ENCODE peak calls at places on chromosomes 4 and X, in seven cellular contexts. U is tibial artery, B is tibial nerve, L is HCT116, K is A673, H is right atrium auricular region, I is GM23248. V is an unnamed sample.

GRCh38 chr4:49032440-49033161 is 46.5 kb downstream of the CWH43 start:
- DNase-seq in K (peak), B (no peak), U (no peak), L (peak), I (peak), H (no peak), V (peak)

GRCh38 chr4:39004818-39005217 is 27.4 kb downstream of the TMEM156 start:
- DNase-seq in K (no peak), I (no peak), B (no peak), H (no peak), L (no peak), U (no peak), V (no peak)

GRCh38 chrX:119758682-119759332 is 419 bp downstream of the SOWAHD start:
- DNase-seq in H (no peak), U (no peak), B (no peak), L (no peak), K (peak), I (peak), V (no peak)

GRCh38 chr4:184450045-184450444 is 24.3 kb downstream of the IRF2 start:
- DNase-seq in L (no peak), I (peak), K (peak), B (no peak), U (no peak), H (no peak), V (no peak)

GRCh38 chr4:156764145-156764544 is 207.5 kb downstream of the PDGFC start:
- DNase-seq in B (no peak), I (peak), L (no peak), U (no peak), K (peak), H (no peak), V (no peak)

GRCh38 chrX:115318139-115318538 is 28.6 kb downstream of the LUZP4 start:
- DNase-seq in U (no peak), I (no peak), L (no peak), B (no peak), K (no peak), H (no peak), V (no peak)

GRCh38 chrX:9341305-9342201 is 123.3 kb upstream of the TBL1X start:
- DNase-seq in H (peak), U (peak), I (peak), K (peak), L (no peak), B (peak), V (no peak)

GRCh38 chr4:127214936-127215335 is 417.8 kb upstream of the INTU start:
- DNase-seq in U (no peak), B (no peak), K (no peak), I (no peak), H (no peak), L (no peak), V (no peak)

GRCh38 chr4:76830612-76831474 is 67.1 kb downstream of the SOWAHB start:
- DNase-seq in K (no peak), H (peak), U (peak), B (peak), I (peak), L (peak), V (no peak)

GRCh38 chr4:61149278-61149677 is 50.8 kb upstream of the ADGRL3 start:
- DNase-seq in H (no peak), L (no peak), U (no peak), B (no peak), I (no peak), K (no peak), V (no peak)

GRCh38 chr4:123811763-123812390 is 415.3 kb downstream of the SPRY1 start:
- DNase-seq in H (no peak), B (no peak), I (peak), K (no peak), L (no peak), U (no peak), V (no peak)

GRCh38 chr4:177349191-177349590 is 39.5 kb downstream of the NEIL3 start:
- DNase-seq in H (no peak), I (no peak), K (no peak), B (no peak), U (no peak), L (no peak), V (no peak)

GRCh38 chr4:159097785-159098184 is 5.1 kb upstream of the RAPGEF2 start:
- DNase-seq in B (no peak), L (no peak), I (no peak), K (no peak), H (no peak), U (no peak), V (no peak)

GRCh38 chr4:146029939-146030710 is 91.5 kb upstream of the ZNF827 start:
- DNase-seq in I (no peak), B (no peak), L (no peak), K (no peak), U (no peak), H (no peak), V (no peak)

GRCh38 chr4:102683846-102684581 is 76.8 kb downstream of the MANBA start:
- DNase-seq in L (no peak), I (no peak), H (no peak), K (no peak), U (no peak), B (no peak), V (no peak)

GRCh38 chr4:2249526-2249991 is 7.6 kb upstream of the HAUS3 start:
- DNase-seq in H (peak), U (no peak), L (no peak), B (no peak), K (no peak), I (no peak), V (no peak)

GRCh38 chrX:139020793-139021192 is 309.3 kb upstream of the FGF13 start:
- DNase-seq in H (no peak), U (no peak), K (no peak), B (no peak), L (no peak), I (no peak), V (no peak)

GRCh38 chrX:13288671-13289070 is 31.2 kb downstream of the ATXN3L start:
- DNase-seq in B (no peak), K (no peak), H (no peak), I (no peak), U (no peak), L (no peak), V (no peak)

GRCh38 chr4:8905773-8906667 is 34.4 kb upstream of the HMX1 start:
- DNase-seq in U (peak), I (no peak), K (no peak), H (no peak), B (no peak), L (no peak), V (no peak)

GRCh38 chr4:113837397-113837796 is 75.9 kb upstream of the CAMK2D start:
- DNase-seq in K (peak), B (no peak), L (no peak), U (no peak), H (no peak), I (peak), V (no peak)

GRCh38 chrX:87663421-87663820 is 145.8 kb downstream of the KLHL4 start:
- DNase-seq in K (no peak), U (no peak), L (no peak), H (no peak), B (no peak), I (no peak), V (no peak)

GRCh38 chrX:85108165-85108564 is 104.5 kb downstream of the APOOL start:
- DNase-seq in B (no peak), K (no peak), H (no peak), L (no peak), I (peak), U (no peak), V (no peak)

GRCh38 chrX:49155900-49156837 is 6.4 kb upstream of the MAGIX start:
- DNase-seq in U (peak), B (peak), I (peak), K (peak), L (peak), H (peak), V (peak)

GRCh38 chr4:109389367-109390118 is 44.1 kb upstream of the SEC24B start:
- DNase-seq in I (no peak), H (no peak), B (no peak), K (no peak), U (no peak), L (no peak), V (no peak)

GRCh38 chrX:74420194-74421035 is 878 bp upstream of the SLC16A2 start:
- DNase-seq in B (peak), L (no peak), K (peak), U (peak), I (peak), H (peak), V (peak)

GRCh38 chrX:45801554-45801953 is 600.9 kb upstream of the DIPK2B start:
- DNase-seq in B (no peak), I (peak), U (no peak), L (no peak), H (no peak), K (peak), V (no peak)

GRCh38 chrX:1165535-1166196 is 46.8 kb downstream of the CRLF2 start:
- DNase-seq in I (peak), K (peak), L (no peak), H (no peak), U (peak), B (no peak), V (no peak)

GRCh38 chr4:173415885-173416658 is 17.2 kb upstream of the SCRG1 start:
- DNase-seq in K (peak), I (no peak), U (peak), B (peak), L (no peak), H (peak), V (no peak)
- H3K27ac ChIP-seq in K (peak), I (no peak), U (no peak), B (peak), L (no peak), H (peak), V (peak)

GRCh38 chrX:134244043-134244442 is 7.1 kb downstream of the CCDC160 start:
- DNase-seq in L (no peak), I (no peak), H (no peak), U (no peak), B (no peak), K (no peak), V (no peak)

GRCh38 chrX:134241960-134242619 is 5.1 kb downstream of the CCDC160 start:
- DNase-seq in U (no peak), B (no peak), L (no peak), I (no peak), K (no peak), H (no peak), V (no peak)

GRCh38 chrX:134247492-134247891 is 10.5 kb downstream of the CCDC160 start:
- DNase-seq in H (no peak), L (no peak), U (no peak), K (no peak), B (no peak), I (no peak), V (no peak)

GRCh38 chrX:134249231-134249630 is 12.2 kb downstream of the CCDC160 start:
- DNase-seq in I (no peak), L (no peak), H (no peak), U (no peak), K (no peak), B (no peak), V (no peak)

DNA sequence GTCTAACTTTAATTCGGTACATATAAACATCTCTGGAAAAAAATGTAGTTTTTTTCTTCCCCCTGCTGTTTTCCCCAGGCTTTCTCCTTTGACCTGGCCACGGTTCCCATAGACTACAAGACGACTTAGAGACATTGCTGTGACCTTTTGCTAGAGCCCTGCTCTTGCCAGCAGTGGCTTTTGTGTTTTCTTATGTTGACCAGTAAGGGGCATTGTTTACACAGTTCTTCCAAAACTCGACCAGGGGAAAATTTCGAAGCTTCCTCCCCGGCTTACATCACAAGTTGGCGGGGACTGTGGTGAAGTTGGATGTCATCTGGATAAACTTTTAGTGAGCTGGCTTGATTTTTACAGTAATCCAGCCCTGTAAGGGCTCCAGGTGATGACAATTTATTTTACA is 9.3 kb downstream of the CCDC160 start:
- DNase-seq in I (no peak), U (no peak), H (no peak), B (no peak), K (no peak), L (no peak), V (no peak)
- H3K27ac ChIP-seq in I (no peak), U (no peak), H (no peak), B (no peak), K (no peak), L (no peak), V (no peak)

GRCh38 chr4:7556558-7556957 is 121.8 kb upstream of the PSAPL1 start:
- DNase-seq in I (no peak), U (no peak), L (no peak), H (no peak), K (no peak), B (no peak), V (no peak)

GRCh38 chr4:7558436-7558835 is 123.7 kb upstream of the PSAPL1 start:
- DNase-seq in B (no peak), L (no peak), U (no peak), I (no peak), K (no peak), H (no peak), V (no peak)

GRCh38 chr4:7559316-7559715 is 124.6 kb upstream of the PSAPL1 start:
- DNase-seq in L (no peak), B (no peak), U (no peak), K (no peak), H (no peak), I (no peak), V (no peak)

GRCh38 chr4:7559741-7560376 is 125.1 kb upstream of the PSAPL1 start:
- DNase-seq in L (no peak), K (no peak), U (no peak), H (no peak), B (no peak), I (no peak), V (no peak)

DNA sequence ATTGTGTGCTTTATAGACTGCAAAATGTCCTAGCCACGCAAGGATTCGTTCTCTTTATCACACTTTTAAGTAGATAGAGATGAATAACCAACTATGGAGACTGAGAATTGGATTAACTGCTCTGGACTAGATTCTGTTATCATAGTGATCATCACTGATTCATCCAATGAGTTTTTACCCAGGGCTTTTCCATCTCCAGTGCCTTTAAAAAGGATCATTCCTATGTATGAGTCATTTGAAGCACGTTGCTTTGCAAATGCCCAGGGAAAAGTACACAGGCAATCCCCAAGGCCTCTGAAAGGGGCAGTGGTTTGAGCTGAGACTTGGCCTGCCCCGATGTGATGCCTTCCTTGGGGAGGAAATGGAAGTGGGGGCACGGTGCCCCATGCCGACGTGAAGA is 122.7 kb upstream of the PSAPL1 start:
- DNase-seq in U (no peak), H (no peak), I (peak), B (no peak), K (no peak), L (no peak), V (no peak)
- H3K27ac ChIP-seq in U (no peak), H (no peak), I (no peak), B (no peak), K (no peak), L (no peak), V (no peak)

DNA sequence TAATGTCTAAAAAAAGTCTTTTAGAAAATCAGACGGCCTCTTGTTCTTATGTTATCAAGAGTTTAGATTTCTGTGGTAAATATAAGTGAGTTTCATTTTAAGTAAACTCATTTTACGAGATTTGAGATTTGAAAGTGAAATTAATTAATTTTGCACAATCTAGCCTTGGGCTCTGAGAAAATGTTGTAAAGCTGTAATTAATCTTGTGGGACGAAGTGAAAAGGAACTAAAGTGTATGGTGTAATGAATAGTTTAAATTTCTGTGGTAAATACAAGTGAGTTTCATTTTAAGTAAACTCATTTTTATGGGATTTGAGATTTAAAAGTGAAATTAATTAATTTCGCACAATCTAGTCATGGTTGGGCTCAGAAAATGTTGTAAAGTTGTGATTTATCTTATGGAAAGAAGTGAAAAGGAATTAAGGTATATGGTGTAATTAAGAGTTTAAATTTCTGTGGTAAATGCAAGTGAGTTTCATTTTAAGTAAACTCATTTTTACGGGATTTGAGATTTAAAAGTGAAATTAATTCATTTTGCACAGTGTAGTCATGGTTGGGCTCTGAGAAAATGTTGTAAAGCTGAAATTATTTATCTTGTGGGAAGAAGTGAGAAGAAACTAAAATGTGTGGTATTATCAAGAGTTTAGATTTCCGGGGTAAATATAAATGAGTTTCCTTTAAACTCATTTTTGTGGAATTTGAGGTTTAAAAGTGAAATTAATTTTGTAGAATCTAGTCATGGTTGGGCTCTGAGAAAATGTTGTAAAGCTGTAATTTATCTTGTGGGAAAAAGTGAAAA is 1.6 kb downstream of the SCML1 start:
- DNase-seq in U (no peak), K (no peak), H (no peak), B (no peak), L (no peak), I (peak), V (no peak)
- H3K27ac ChIP-seq in U (no peak), K (peak), H (peak), B (peak), L (peak), I (peak), V (no peak)

V was measured in caudate nucleus.